ENCODE peak calls at places on chromosomes 2 and 18, in six cellular contexts. M, J, F, O, Z and I are unnamed samples.

GRCh38 chr2:11370377-11371098 is 26.1 kb upstream of the ROCK2 start:
- DNase-seq in M (no peak), J (no peak), F (no peak), O (no peak), Z (no peak), I (no peak)

GRCh38 chr2:99487906-99488305 is 1.9 kb downstream of the REV1 start:
- DNase-seq in M (no peak), J (no peak), F (no peak), O (no peak), Z (no peak), I (no peak)

GRCh38 chr2:124112255-124112654 is 87.2 kb downstream of the CNTNAP5 start:
- DNase-seq in M (no peak), J (no peak), F (no peak), O (no peak), Z (no peak), I (no peak)

GRCh38 chr18:68660355-68661183 is 54.3 kb downstream of the TMX3 start:
- DNase-seq in M (no peak), J (peak), F (peak), O (no peak), Z (no peak), I (peak)

GRCh38 chr2:117661619-117662018 is 152.9 kb upstream of the DDX18 start:
- DNase-seq in M (no peak), J (no peak), F (no peak), O (no peak), Z (no peak), I (no peak)

GRCh38 chr2:128986026-128986720 is 667.5 kb upstream of the HS6ST1 start:
- DNase-seq in M (no peak), J (no peak), F (no peak), O (no peak), Z (no peak), I (no peak)

GRCh38 chr2:237581751-237582746 is 8.5 kb downstream of the RAB17 start:
- DNase-seq in M (no peak), J (peak), F (peak), O (peak), Z (no peak), I (peak)

GRCh38 chr2:23541453-23542334 is 156.7 kb downstream of the KLHL29 start:
- DNase-seq in M (no peak), J (no peak), F (no peak), O (no peak), Z (no peak), I (no peak)

GRCh38 chr2:127628767-127629614 is 17.0 kb upstream of the GPR17 start:
- DNase-seq in M (no peak), J (no peak), F (no peak), O (peak), Z (no peak), I (no peak)

GRCh38 chr2:176157499-176158305 is 595 bp downstream of the HOXD3 start:
- DNase-seq in M (no peak), J (no peak), F (peak), O (no peak), Z (no peak), I (no peak)

GRCh38 chr2:112579280-112579679 is 5.1 kb upstream of the CHCHD5 start:
- DNase-seq in M (no peak), J (peak), F (peak), O (no peak), Z (no peak), I (peak)

GRCh38 chr2:46303822-46304221 is 6.6 kb downstream of the EPAS1 start:
- DNase-seq in M (no peak), J (no peak), F (no peak), O (no peak), Z (no peak), I (no peak)

GRCh38 chr2:25897500-25897899 is 19.2 kb upstream of the ASXL2 start:
- DNase-seq in M (no peak), J (no peak), F (no peak), O (no peak), Z (no peak), I (peak)